ENCODE peak calls at places on chromosomes 11 and 22, in seven cellular contexts. One of them, this sample, is unnamed.
A peak's percentile ranks its signal among the peaks of the same experiment; 100 is the strongest.

GRCh38 chr11:2891901-2892214 is 6.3 kb upstream of the CDKN1C start:
- DNase-seq in nephron progenitor cell: no peak
- DNase-seq in upper lobe of right lung: peak; percentile 81
- DNase-seq in GM10248: no peak
- DNase-seq in psoas muscle: peak; percentile 51
- DNase-seq in coronary artery: no peak
- DNase-seq in HFFc6: no peak
- DNase-seq in this sample: no peak

GRCh38 chr11:67445515-67445914 is 2.2 kb upstream of the CORO1B start:
- DNase-seq in upper lobe of right lung: no peak
- DNase-seq in HFFc6: no peak
- DNase-seq in psoas muscle: no peak
- DNase-seq in coronary artery: no peak
- DNase-seq in GM10248: no peak
- DNase-seq in nephron progenitor cell: no peak
- DNase-seq in this sample: no peak

GRCh38 chr22:31282748-31283468 is 9.4 kb downstream of the PIK3IP1 start:
- DNase-seq in HFFc6: no peak
- DNase-seq in coronary artery: no peak
- DNase-seq in psoas muscle: no peak
- DNase-seq in GM10248: no peak
- DNase-seq in nephron progenitor cell: no peak
- DNase-seq in upper lobe of right lung: no peak
- DNase-seq in this sample: no peak

GRCh38 chr11:33248416-33248957 is 8.7 kb upstream of the HIPK3 start:
- DNase-seq in GM10248: no peak
- DNase-seq in upper lobe of right lung: no peak
- DNase-seq in psoas muscle: no peak
- DNase-seq in HFFc6: peak; percentile 59
- DNase-seq in nephron progenitor cell: no peak
- DNase-seq in coronary artery: no peak
- DNase-seq in this sample: no peak

GRCh38 chr22:19723990-19724827 is 870 bp downstream of the GP1BB start:
- DNase-seq in HFFc6: no peak
- DNase-seq in GM10248: no peak
- DNase-seq in upper lobe of right lung: no peak
- DNase-seq in nephron progenitor cell: peak; percentile 78
- DNase-seq in coronary artery: no peak
- DNase-seq in psoas muscle: no peak
- DNase-seq in this sample: peak; percentile 38

GRCh38 chr11:65471410-65471762 is 27.5 kb upstream of the MALAT1 start:
- DNase-seq in GM10248: peak; percentile 45
- DNase-seq in HFFc6: peak; percentile 74
- DNase-seq in coronary artery: peak; percentile 90
- DNase-seq in nephron progenitor cell: no peak
- DNase-seq in psoas muscle: peak; percentile 85
- DNase-seq in upper lobe of right lung: peak; percentile 89
- DNase-seq in this sample: peak; percentile 49

GRCh38 chr11:64044730-64045386 is 9.1 kb downstream of the FLRT1 start:
- DNase-seq in coronary artery: no peak
- DNase-seq in upper lobe of right lung: no peak
- DNase-seq in HFFc6: no peak
- DNase-seq in GM10248: no peak
- DNase-seq in psoas muscle: no peak
- DNase-seq in nephron progenitor cell: no peak
- DNase-seq in this sample: no peak

GRCh38 chr11:72224587-72225410 is at the start of gene INPPL1:
- DNase-seq in GM10248: peak; percentile 43
- DNase-seq in psoas muscle: peak; percentile 63
- DNase-seq in upper lobe of right lung: peak; percentile 86
- DNase-seq in HFFc6: no peak
- DNase-seq in coronary artery: no peak
- DNase-seq in nephron progenitor cell: peak; percentile 73
- DNase-seq in this sample: peak; percentile 50

GRCh38 chr11:72771507-72771906 is 19.3 kb upstream of the ARAP1 start:
- DNase-seq in nephron progenitor cell: no peak
- DNase-seq in HFFc6: peak; percentile 39
- DNase-seq in psoas muscle: no peak
- DNase-seq in upper lobe of right lung: no peak
- DNase-seq in GM10248: no peak
- DNase-seq in coronary artery: no peak
- DNase-seq in this sample: no peak

GRCh38 chr22:44348963-44349950 is 36.5 kb upstream of the SHISAL1 start:
- DNase-seq in GM10248: no peak
- DNase-seq in nephron progenitor cell: peak; percentile 54
- DNase-seq in psoas muscle: no peak
- DNase-seq in upper lobe of right lung: no peak
- DNase-seq in coronary artery: no peak
- DNase-seq in HFFc6: no peak
- DNase-seq in this sample: no peak

GRCh38 chr11:73154178-73154577 is 12.1 kb upstream of the FCHSD2 start:
- DNase-seq in upper lobe of right lung: no peak
- DNase-seq in GM10248: peak; percentile 68
- DNase-seq in coronary artery: peak; percentile 65
- DNase-seq in nephron progenitor cell: no peak
- DNase-seq in psoas muscle: no peak
- DNase-seq in HFFc6: no peak
- DNase-seq in this sample: peak; percentile 55

GRCh38 chr11:124745835-124746620 is 6.0 kb downstream of the VSIG2 start:
- DNase-seq in nephron progenitor cell: no peak
- DNase-seq in GM10248: peak; percentile 64
- DNase-seq in HFFc6: no peak
- DNase-seq in upper lobe of right lung: no peak
- DNase-seq in coronary artery: no peak
- DNase-seq in psoas muscle: no peak
- DNase-seq in this sample: peak; percentile 77

GRCh38 chr11:115198301-115198700 is 305.9 kb downstream of the CADM1 start:
- DNase-seq in coronary artery: no peak
- DNase-seq in psoas muscle: no peak
- DNase-seq in HFFc6: no peak
- DNase-seq in GM10248: no peak
- DNase-seq in upper lobe of right lung: no peak
- DNase-seq in nephron progenitor cell: peak; percentile 25
- DNase-seq in this sample: no peak

GRCh38 chr22:48488149-48488551 is 1339.5 kb downstream of the BRD1 start:
- DNase-seq in upper lobe of right lung: no peak
- DNase-seq in coronary artery: no peak
- DNase-seq in psoas muscle: no peak
- DNase-seq in GM10248: no peak
- DNase-seq in HFFc6: no peak
- DNase-seq in nephron progenitor cell: no peak
- DNase-seq in this sample: no peak

GRCh38 chr11:47257518-47258316 is at the start of gene NR1H3:
- DNase-seq in coronary artery: peak; percentile 88
- DNase-seq in HFFc6: peak; percentile 40
- DNase-seq in GM10248: peak; percentile 47
- DNase-seq in psoas muscle: peak; percentile 84
- DNase-seq in upper lobe of right lung: peak; percentile 92
- DNase-seq in nephron progenitor cell: peak; percentile 73
- DNase-seq in this sample: peak; percentile 42

GRCh38 chr11:15629690-15630321 is 515.1 kb downstream of the INSC start:
- DNase-seq in HFFc6: no peak
- DNase-seq in nephron progenitor cell: peak; percentile 53
- DNase-seq in upper lobe of right lung: no peak
- DNase-seq in coronary artery: no peak
- DNase-seq in GM10248: no peak
- DNase-seq in psoas muscle: no peak
- DNase-seq in this sample: no peak

GRCh38 chr22:49321477-49322055 is 506.1 kb downstream of the BRD1 start:
- DNase-seq in GM10248: no peak
- DNase-seq in psoas muscle: no peak
- DNase-seq in nephron progenitor cell: no peak
- DNase-seq in upper lobe of right lung: peak; percentile 54
- DNase-seq in coronary artery: peak; percentile 50
- DNase-seq in HFFc6: no peak
- DNase-seq in this sample: no peak

GRCh38 chr11:111808834-111809233 is 42.6 kb upstream of the PPP2R1B start:
- DNase-seq in upper lobe of right lung: no peak
- DNase-seq in HFFc6: no peak
- DNase-seq in coronary artery: no peak
- DNase-seq in nephron progenitor cell: no peak
- DNase-seq in GM10248: no peak
- DNase-seq in psoas muscle: no peak
- DNase-seq in this sample: no peak

GRCh38 chr11:11247576-11247975 is 105.5 kb downstream of the CSNK2A3 start:
- DNase-seq in nephron progenitor cell: no peak
- DNase-seq in psoas muscle: no peak
- DNase-seq in GM10248: no peak
- DNase-seq in upper lobe of right lung: no peak
- DNase-seq in coronary artery: no peak
- DNase-seq in HFFc6: no peak
- DNase-seq in this sample: no peak

GRCh38 chr11:129643031-129643721 is 172.5 kb upstream of the TMEM45B start:
- DNase-seq in psoas muscle: no peak
- DNase-seq in HFFc6: peak; percentile 76
- DNase-seq in coronary artery: no peak
- DNase-seq in GM10248: no peak
- DNase-seq in nephron progenitor cell: no peak
- DNase-seq in upper lobe of right lung: no peak
- DNase-seq in this sample: no peak
- TF ChIP-seq CTCF in psoas muscle: no peak
- TF ChIP-seq CTCF in HFFc6: no peak
- TF ChIP-seq CTCF in coronary artery: no peak
- TF ChIP-seq CTCF in GM10248: no peak
- TF ChIP-seq CTCF in nephron progenitor cell: no peak
- TF ChIP-seq CTCF in upper lobe of right lung: no peak
- TF ChIP-seq CTCF in this sample: no peak

GRCh38 chr22:47402876-47403525 is 640.6 kb downstream of the TBC1D22A start:
- DNase-seq in upper lobe of right lung: peak; percentile 38
- DNase-seq in HFFc6: no peak
- DNase-seq in nephron progenitor cell: no peak
- DNase-seq in GM10248: no peak
- DNase-seq in psoas muscle: no peak
- DNase-seq in coronary artery: peak; percentile 38
- DNase-seq in this sample: no peak

GRCh38 chr22:47401976-47402770 is 639.7 kb downstream of the TBC1D22A start:
- DNase-seq in upper lobe of right lung: peak; percentile 52
- DNase-seq in psoas muscle: no peak
- DNase-seq in coronary artery: no peak
- DNase-seq in GM10248: no peak
- DNase-seq in nephron progenitor cell: no peak
- DNase-seq in HFFc6: no peak
- DNase-seq in this sample: no peak

GRCh38 chr22:47401592-47401898 is 639.1 kb downstream of the TBC1D22A start:
- DNase-seq in GM10248: no peak
- DNase-seq in HFFc6: no peak
- DNase-seq in coronary artery: no peak
- DNase-seq in nephron progenitor cell: no peak
- DNase-seq in psoas muscle: no peak
- DNase-seq in upper lobe of right lung: peak; percentile 40
- DNase-seq in this sample: no peak

GRCh38 chr22:47398921-47399790 is 636.7 kb downstream of the TBC1D22A start:
- DNase-seq in HFFc6: no peak
- DNase-seq in coronary artery: no peak
- DNase-seq in nephron progenitor cell: no peak
- DNase-seq in psoas muscle: no peak
- DNase-seq in upper lobe of right lung: peak; percentile 40
- DNase-seq in GM10248: no peak
- DNase-seq in this sample: peak; percentile 18

GRCh38 chr22:47400701-47401591 is 638.5 kb downstream of the TBC1D22A start:
- DNase-seq in psoas muscle: no peak
- DNase-seq in HFFc6: no peak
- DNase-seq in nephron progenitor cell: no peak
- DNase-seq in upper lobe of right lung: peak; percentile 59
- DNase-seq in coronary artery: no peak
- DNase-seq in GM10248: no peak
- DNase-seq in this sample: no peak
- TF ChIP-seq CTCF in psoas muscle: no peak
- TF ChIP-seq CTCF in HFFc6: no peak
- TF ChIP-seq CTCF in nephron progenitor cell: no peak
- TF ChIP-seq CTCF in upper lobe of right lung: no peak
- TF ChIP-seq CTCF in coronary artery: no peak
- TF ChIP-seq CTCF in GM10248: no peak
- TF ChIP-seq CTCF in this sample: no peak

GRCh38 chr11:13963169-13963948 is 836 bp downstream of the SPON1 start:
- DNase-seq in coronary artery: no peak
- DNase-seq in GM10248: peak; percentile 32
- DNase-seq in HFFc6: no peak
- DNase-seq in nephron progenitor cell: peak; percentile 58
- DNase-seq in upper lobe of right lung: no peak
- DNase-seq in psoas muscle: peak; percentile 25
- DNase-seq in this sample: peak; percentile 44

GRCh38 chr11:13964771-13965074 is 2.2 kb downstream of the SPON1 start:
- DNase-seq in upper lobe of right lung: no peak
- DNase-seq in nephron progenitor cell: no peak
- DNase-seq in GM10248: no peak
- DNase-seq in HFFc6: no peak
- DNase-seq in psoas muscle: no peak
- DNase-seq in coronary artery: no peak
- DNase-seq in this sample: no peak

GRCh38 chr11:13965337-13965736 is 2.8 kb downstream of the SPON1 start:
- DNase-seq in nephron progenitor cell: no peak
- DNase-seq in HFFc6: no peak
- DNase-seq in GM10248: no peak
- DNase-seq in upper lobe of right lung: no peak
- DNase-seq in coronary artery: no peak
- DNase-seq in psoas muscle: no peak
- DNase-seq in this sample: no peak

GRCh38 chr11:13962562-13963168 is at the start of gene SPON1:
- DNase-seq in HFFc6: no peak
- DNase-seq in upper lobe of right lung: peak; percentile 68
- DNase-seq in GM10248: peak; percentile 22
- DNase-seq in nephron progenitor cell: peak; percentile 81
- DNase-seq in coronary artery: no peak
- DNase-seq in psoas muscle: peak; percentile 20
- DNase-seq in this sample: no peak

DNA sequence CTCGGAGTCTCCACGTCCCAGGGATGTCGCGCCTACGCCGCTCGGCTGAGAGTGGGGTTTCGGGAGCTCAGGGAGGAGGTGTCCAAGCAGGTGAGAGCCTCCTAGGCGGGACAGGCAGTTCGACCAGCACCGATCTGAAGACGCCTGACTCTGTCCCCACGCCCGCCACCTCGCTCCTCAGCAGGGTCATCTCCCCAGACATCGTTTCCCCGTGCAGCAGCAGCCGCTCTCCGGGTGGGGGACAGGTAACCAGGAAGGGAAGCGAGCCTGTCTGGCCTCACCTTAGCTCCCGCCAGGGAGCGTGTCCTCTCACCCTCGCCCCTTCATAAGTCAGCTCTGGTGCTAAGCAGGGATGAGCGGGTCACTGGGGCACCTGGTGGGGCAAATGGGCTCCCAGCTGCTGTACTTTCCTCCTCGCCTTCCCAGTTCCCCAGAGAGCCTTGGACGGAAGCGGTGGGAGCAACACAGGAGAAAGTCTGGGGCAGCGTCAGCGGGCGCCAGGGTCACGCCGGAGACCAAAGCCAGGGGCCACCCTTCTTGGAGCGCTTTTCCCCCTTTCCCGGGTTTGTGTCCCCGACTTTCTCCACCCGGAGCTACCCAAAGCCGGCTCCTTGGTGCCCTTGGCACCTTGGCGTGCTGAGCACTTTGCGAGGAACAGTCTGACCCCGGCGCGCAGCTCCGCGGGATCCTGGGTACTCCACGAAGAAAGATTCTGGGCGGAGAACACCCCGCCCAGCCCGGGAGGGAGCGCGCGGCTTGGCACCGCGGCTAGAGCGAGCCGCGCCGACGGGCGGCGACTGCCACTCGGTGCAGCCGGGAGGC is 1.6 kb downstream of the SPON1 start:
- DNase-seq in HFFc6: no peak
- DNase-seq in upper lobe of right lung: peak; percentile 70
- DNase-seq in psoas muscle: no peak
- DNase-seq in nephron progenitor cell: peak; percentile 64
- DNase-seq in GM10248: peak; percentile 14
- DNase-seq in coronary artery: no peak
- DNase-seq in this sample: no peak
- TF ChIP-seq CTCF in HFFc6: no peak
- TF ChIP-seq CTCF in upper lobe of right lung: no peak
- TF ChIP-seq CTCF in psoas muscle: no peak
- TF ChIP-seq CTCF in nephron progenitor cell: no peak
- TF ChIP-seq CTCF in GM10248: no peak
- TF ChIP-seq CTCF in coronary artery: no peak
- TF ChIP-seq CTCF in this sample: no peak

GRCh38 chr11:96279421-96280290 is 63.3 kb downstream of the MAML2 start:
- DNase-seq in GM10248: no peak
- DNase-seq in coronary artery: no peak
- DNase-seq in HFFc6: peak; percentile 37
- DNase-seq in psoas muscle: no peak
- DNase-seq in nephron progenitor cell: no peak
- DNase-seq in upper lobe of right lung: no peak
- DNase-seq in this sample: no peak
- TF ChIP-seq CTCF in GM10248: no peak
- TF ChIP-seq CTCF in coronary artery: no peak
- TF ChIP-seq CTCF in HFFc6: no peak
- TF ChIP-seq CTCF in psoas muscle: no peak
- TF ChIP-seq CTCF in nephron progenitor cell: no peak
- TF ChIP-seq CTCF in upper lobe of right lung: no peak
- TF ChIP-seq CTCF in this sample: no peak